ENCODE peak calls at places on chromosomes 4 and X, in four cellular contexts. V is HFF-Myc, T is left lung, U is OCI-LY7. D is an unnamed sample.

GRCh38 chr4:132824721-132825120 is 324.4 kb upstream of the PCDH10 start:
- DNase-seq in V (no peak), T (no peak), U (no peak), D (no peak)

GRCh38 chrX:24253469-24253868 is 60.4 kb downstream of the SUPT20HL2 start:
- DNase-seq in V (no peak), T (no peak), U (no peak), D (peak; percentile 68)

GRCh38 chr4:8910100-8910821 is 38.6 kb upstream of the HMX1 start:
- DNase-seq in V (no peak), T (no peak), U (no peak), D (no peak)

GRCh38 chrX:23884427-23885024 is 23.2 kb downstream of the APOO start:
- DNase-seq in V (no peak), T (no peak), U (no peak), D (no peak)

GRCh38 chr4:5249727-5250126 is 198.4 kb downstream of the STK32B start:
- DNase-seq in V (no peak), T (no peak), U (no peak), D (no peak)

GRCh38 chr4:139454111-139454600 is at the start of gene RAB33B:
- DNase-seq in V (peak; percentile 48), T (no peak), U (peak; percentile 50), D (no peak)

GRCh38 chrX:134548257-134548732 is 88.3 kb downstream of the HPRT1 start:
- DNase-seq in V (no peak), T (no peak), U (peak; percentile 16), D (peak; percentile 63)

GRCh38 chr4:40321671-40322131 is 13.4 kb upstream of the CHRNA9 start:
- DNase-seq in V (peak; percentile 31), T (no peak), U (no peak), D (no peak)

GRCh38 chrX:49268702-49269009 is 937 bp upstream of the PPP1R3F start:
- DNase-seq in V (no peak), T (no peak), U (no peak), D (no peak)

GRCh38 chr4:12120968-12121367 is 692.3 kb upstream of the HS3ST1 start:
- DNase-seq in V (no peak), T (no peak), U (no peak), D (no peak)

GRCh38 chr4:185504098-185505047 is 30.9 kb downstream of the PDLIM3 start:
- DNase-seq in V (no peak), T (peak; percentile 43), U (no peak), D (no peak)

GRCh38 chr4:155602351-155603140 is 64.1 kb upstream of the GUCY1A1 start:
- DNase-seq in V (no peak), T (no peak), U (no peak), D (no peak)

DNA sequence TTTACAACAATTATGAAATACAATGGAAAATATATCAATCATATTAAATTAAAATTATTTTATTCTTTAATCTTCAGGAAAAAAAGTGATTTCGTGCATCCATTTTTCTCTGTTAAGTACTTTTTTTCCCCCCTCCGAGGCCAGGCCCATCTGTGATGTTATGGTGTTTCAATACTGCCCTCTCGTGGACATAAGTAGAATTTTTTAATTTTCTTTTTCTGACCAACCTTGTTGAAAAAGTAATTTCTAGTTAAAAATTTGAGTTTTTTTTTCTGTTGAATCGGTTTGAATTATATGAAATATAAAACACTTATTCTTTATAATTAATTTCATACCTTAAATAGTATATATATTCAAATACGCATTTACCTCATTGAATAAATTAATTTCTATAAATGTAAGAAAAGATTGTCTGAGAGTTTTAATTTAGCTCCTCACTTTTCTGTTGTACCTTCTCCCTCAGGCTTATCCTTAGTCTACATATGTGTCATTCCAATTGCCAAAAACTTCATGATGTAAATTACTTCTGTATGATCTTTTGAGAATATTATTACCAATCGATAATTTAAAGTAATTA is 175.8 kb upstream of the TECRL start:
- DNase-seq in V (peak; percentile 2), T (no peak), U (peak; percentile 55), D (peak; percentile 48)
- TF ChIP-seq CTCF in V (peak; percentile 39), T (peak; percentile 28), U (peak; percentile 79), D (peak; percentile 45)

GRCh38 chr4:89285735-89286134 is 21.9 kb downstream of the GPRIN3 start:
- DNase-seq in V (no peak), T (no peak), U (no peak), D (no peak)

GRCh38 chr4:89289312-89289711 is 18.3 kb downstream of the GPRIN3 start:
- DNase-seq in V (no peak), T (no peak), U (no peak), D (no peak)

GRCh38 chr4:89287945-89288344 is 19.7 kb downstream of the GPRIN3 start:
- DNase-seq in V (no peak), T (no peak), U (no peak), D (no peak)

GRCh38 chr4:89290727-89291126 is 16.9 kb downstream of the GPRIN3 start:
- DNase-seq in V (no peak), T (no peak), U (peak; percentile 38), D (no peak)

GRCh38 chr4:89288430-89288829 is 19.2 kb downstream of the GPRIN3 start:
- DNase-seq in V (no peak), T (no peak), U (no peak), D (no peak)
- H3K4me3 ChIP-seq in V (no peak overlapping the region), T (no peak overlapping the region), U (no peak overlapping the region), D (no peak overlapping the region)

GRCh38 chr4:89599026-89599425 is 237.9 kb downstream of the SNCA start:
- DNase-seq in V (no peak), T (no peak), U (no peak), D (no peak)

DNA sequence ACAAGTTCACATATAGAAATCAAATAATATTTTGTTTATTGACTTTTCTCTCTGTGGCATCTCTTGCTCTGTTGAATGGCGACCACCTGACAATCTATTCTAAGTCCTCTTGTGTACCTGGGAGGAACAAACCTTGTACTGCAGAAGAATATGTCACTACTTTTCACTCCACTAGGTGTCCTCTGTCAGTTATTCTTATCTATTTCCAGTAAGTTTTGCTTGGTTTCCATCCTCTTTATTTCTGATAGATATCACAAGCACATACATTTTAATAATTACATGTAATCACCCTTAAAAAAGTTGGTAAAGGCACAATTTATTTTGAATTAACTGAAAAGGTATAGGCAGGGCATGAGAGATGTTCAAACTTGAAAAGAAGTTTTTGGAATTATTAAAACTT is 238.4 kb downstream of the SNCA start:
- DNase-seq in V (no peak), T (no peak), U (peak; percentile 5), D (peak; percentile 18)
- TF ChIP-seq CTCF in V (no peak), T (no peak), U (peak; percentile 61), D (peak; percentile 4)

GRCh38 chrX:19682712-19683331 is 167.5 kb upstream of the MAP3K15 start:
- DNase-seq in V (peak; percentile 67), T (peak; percentile 82), U (no peak), D (peak; percentile 66)
- H3K4me3 ChIP-seq in V (no peak overlapping the region), T (no peak overlapping the region), U (no peak overlapping the region), D (no peak overlapping the region)

GRCh38 chr4:112352736-112353135 is 55.6 kb downstream of the ALPK1 start:
- DNase-seq in V (no peak), T (no peak), U (no peak), D (no peak)

GRCh38 chr4:112343330-112343729 is 46.2 kb downstream of the ALPK1 start:
- DNase-seq in V (no peak), T (no peak), U (no peak), D (no peak)

GRCh38 chr4:112348488-112349158 is 51.5 kb downstream of the ALPK1 start:
- DNase-seq in V (peak; percentile 72), T (no peak), U (no peak), D (no peak)
- TF ChIP-seq CTCF in V (peak; percentile 36), T (no peak), U (no peak), D (no peak)

GRCh38 chr4:151408630-151409469 is at the start of gene FHIP1A:
- DNase-seq in V (peak; percentile 52), T (peak; percentile 84), U (peak; percentile 63), D (peak; percentile 80)
- H3K4me3 ChIP-seq in V (peak within 1 kb of the TSS; percentile 53), T (peak within 1 kb of the TSS; percentile 36), U (peak within 1 kb of the TSS; percentile 61), D (peak within 1 kb of the TSS; percentile 51)

GRCh38 chr4:19478791-19479190 is 772.9 kb upstream of the SLIT2 start:
- DNase-seq in V (no peak), T (no peak), U (no peak), D (no peak)
- TF ChIP-seq CTCF in V (no peak), T (no peak), U (no peak), D (no peak)

D was measured in GM12865.